ENCODE peak calls at places on chromosomes 16 and 17, in six cellular contexts. R is mucosa of gallbladder, Q is amniotic stem cell, H is tibial artery, Y is hypothalamus, K is retina. A is an unnamed sample.

GRCh38 chr16:7716924-7717323 is 384.3 kb downstream of the RBFOX1 start:
- DNase-seq in Y (no peak), R (no peak), K (no peak), Q (no peak), H (no peak), A (no peak)

GRCh38 chr17:17201271-17201670 is 4.9 kb downstream of the PLD6 start:
- DNase-seq in R (no peak), K (no peak), H (no peak), Q (no peak), Y (no peak), A (no peak)

GRCh38 chr17:70947215-70947614 is 777.9 kb downstream of the KCNJ2 start:
- DNase-seq in Q (no peak), H (no peak), K (no peak), Y (no peak), R (no peak), A (no peak)

GRCh38 chr17:5194346-5194745 is 2.7 kb upstream of the ZNF594 start:
- DNase-seq in K (no peak), H (no peak), Q (peak; percentile 33), Y (no peak), R (no peak), A (no peak)

GRCh38 chr16:60608971-60609370 is 1427.3 kb downstream of the CDH8 start:
- DNase-seq in Q (no peak), K (no peak), R (no peak), Y (no peak), H (no peak), A (no peak)

GRCh38 chr16:70684146-70685060 is 1.4 kb downstream of the MTSS2 start:
- DNase-seq in H (no peak), Y (peak; percentile 29), K (no peak), R (no peak), Q (no peak), A (no peak)

GRCh38 chr17:77738666-77739531 is 219.6 kb upstream of the TNRC6C start:
- DNase-seq in Q (no peak), Y (no peak), H (peak; percentile 89), K (no peak), R (peak; percentile 31), A (no peak)

GRCh38 chr17:10182785-10183184 is 15.6 kb downstream of the GAS7 start:
- DNase-seq in R (no peak), Y (no peak), H (no peak), Q (no peak), K (no peak), A (no peak)

GRCh38 chr17:69716571-69716970 is 302.1 kb downstream of the MAP2K6 start:
- DNase-seq in Y (no peak), K (peak; percentile 34), R (no peak), Q (peak; percentile 14), H (no peak), A (peak; percentile 54)

GRCh38 chr17:50270430-50271172 is 3.7 kb upstream of the TMEM92 start:
- DNase-seq in Y (peak; percentile 25), K (peak; percentile 78), R (no peak), Q (no peak), H (peak; percentile 76), A (no peak)

GRCh38 chr17:56598471-56598870 is 5.0 kb downstream of the NOG start:
- DNase-seq in Y (no peak), Q (no peak), K (no peak), H (no peak), R (no peak), A (no peak)

GRCh38 chr17:55162556-55162946 is 102.2 kb upstream of the HLF start:
- DNase-seq in Y (no peak), K (no peak), Q (no peak), R (no peak), H (no peak), A (no peak)

GRCh38 chr16:57630931-57631845 is 2.8 kb downstream of the ADGRG1 start:
- DNase-seq in H (no peak), K (no peak), Y (peak; percentile 72), Q (no peak), R (no peak), A (no peak)

GRCh38 chr16:49755291-49755611 is 100.7 kb downstream of the ZNF423 start:
- DNase-seq in R (peak; percentile 40), K (no peak), H (no peak), Q (no peak), Y (no peak), A (peak; percentile 12)

A was measured in AG09319.